ENCODE peak calls at places on chromosomes 5 and 9, in four cellular contexts. One of them, this sample, is unnamed.

GRCh38 chr5:178467261-178468195 is 122.7 kb downstream of the COL23A1 start:
- DNase-seq in ovary: peak; percentile 26
- DNase-seq in A549: no peak
- DNase-seq in breast epithelium: no peak
- DNase-seq in this sample: no peak

GRCh38 chr5:60295423-60295822 is 401.9 kb upstream of the PDE4D start:
- DNase-seq in ovary: no peak
- DNase-seq in breast epithelium: no peak
- DNase-seq in A549: no peak
- DNase-seq in this sample: peak; percentile 7

GRCh38 chr5:157252741-157253465 is 13.0 kb upstream of the CYFIP2 start:
- DNase-seq in ovary: no peak
- DNase-seq in A549: no peak
- DNase-seq in breast epithelium: no peak
- DNase-seq in this sample: no peak

GRCh38 chr5:80865547-80865946 is 94.6 kb upstream of the RASGRF2 start:
- DNase-seq in breast epithelium: no peak
- DNase-seq in ovary: no peak
- DNase-seq in A549: no peak
- DNase-seq in this sample: no peak

GRCh38 chr9:87857948-87858335 is 24.7 kb upstream of the SPATA31E1 start:
- DNase-seq in breast epithelium: no peak
- DNase-seq in A549: no peak
- DNase-seq in ovary: no peak
- DNase-seq in this sample: no peak

GRCh38 chr9:131876486-131876885 is 136.6 kb upstream of the RAPGEF1 start:
- DNase-seq in A549: no peak
- DNase-seq in ovary: no peak
- DNase-seq in breast epithelium: no peak
- DNase-seq in this sample: no peak

GRCh38 chr5:8908055-8908683 is 637.7 kb downstream of the SEMA5A start:
- DNase-seq in ovary: no peak
- DNase-seq in breast epithelium: no peak
- DNase-seq in A549: peak; percentile 15
- DNase-seq in this sample: peak; percentile 44

GRCh38 chr5:159899067-159900049 is 16.9 kb upstream of the ADRA1B start:
- DNase-seq in A549: no peak
- DNase-seq in ovary: no peak
- DNase-seq in breast epithelium: no peak
- DNase-seq in this sample: no peak

GRCh38 chr5:169050146-169050571 is 250.8 kb downstream of the SLIT3 start:
- DNase-seq in ovary: no peak
- DNase-seq in breast epithelium: no peak
- DNase-seq in A549: no peak
- DNase-seq in this sample: no peak

GRCh38 chr9:2072752-2073405 is 57.7 kb downstream of the SMARCA2 start:
- DNase-seq in A549: no peak
- DNase-seq in breast epithelium: no peak
- DNase-seq in ovary: no peak
- DNase-seq in this sample: no peak

GRCh38 chr9:22919423-22919822 is 472.8 kb downstream of the DMRTA1 start:
- DNase-seq in ovary: no peak
- DNase-seq in A549: no peak
- DNase-seq in breast epithelium: no peak
- DNase-seq in this sample: no peak

DNA sequence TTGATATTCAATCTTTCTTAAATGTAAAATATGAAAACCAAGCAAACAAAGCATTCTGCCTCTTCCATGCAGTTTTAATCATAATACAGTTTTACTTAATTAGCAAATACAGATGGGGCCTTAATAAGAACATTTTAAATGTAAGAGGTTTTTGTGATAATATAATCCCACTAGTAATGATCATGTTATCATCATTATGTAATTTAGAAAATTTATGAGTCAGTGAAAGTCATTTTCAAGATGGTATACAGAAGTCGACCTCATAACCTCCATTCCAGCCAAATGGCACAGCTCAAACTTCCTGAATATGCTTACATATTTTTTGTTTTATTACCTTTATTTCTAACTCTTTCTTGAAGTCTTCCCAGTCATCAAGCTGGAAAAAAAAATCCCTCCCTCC is 102.2 kb upstream of the GNA14 start:
- DNase-seq in breast epithelium: no peak
- DNase-seq in ovary: no peak
- DNase-seq in A549: no peak
- DNase-seq in this sample: no peak
- TF ChIP-seq POLR2A in breast epithelium: no peak
- TF ChIP-seq POLR2A in ovary: no peak
- TF ChIP-seq POLR2A in A549: no peak
- TF ChIP-seq POLR2A in this sample: no peak

GRCh38 chr9:127575875-127576778 is 36.0 kb upstream of the STXBP1 start:
- DNase-seq in A549: no peak
- DNase-seq in ovary: no peak
- DNase-seq in breast epithelium: no peak
- DNase-seq in this sample: no peak

GRCh38 chr9:127580371-127580770 is 31.7 kb upstream of the STXBP1 start:
- DNase-seq in A549: no peak
- DNase-seq in breast epithelium: no peak
- DNase-seq in ovary: no peak
- DNase-seq in this sample: no peak

GRCh38 chr9:127578627-127578951 is 33.5 kb upstream of the STXBP1 start:
- DNase-seq in A549: no peak
- DNase-seq in ovary: no peak
- DNase-seq in breast epithelium: no peak
- DNase-seq in this sample: no peak

GRCh38 chr9:127580879-127581278 is 31.2 kb upstream of the STXBP1 start:
- DNase-seq in ovary: no peak
- DNase-seq in breast epithelium: no peak
- DNase-seq in A549: no peak
- DNase-seq in this sample: no peak

DNA sequence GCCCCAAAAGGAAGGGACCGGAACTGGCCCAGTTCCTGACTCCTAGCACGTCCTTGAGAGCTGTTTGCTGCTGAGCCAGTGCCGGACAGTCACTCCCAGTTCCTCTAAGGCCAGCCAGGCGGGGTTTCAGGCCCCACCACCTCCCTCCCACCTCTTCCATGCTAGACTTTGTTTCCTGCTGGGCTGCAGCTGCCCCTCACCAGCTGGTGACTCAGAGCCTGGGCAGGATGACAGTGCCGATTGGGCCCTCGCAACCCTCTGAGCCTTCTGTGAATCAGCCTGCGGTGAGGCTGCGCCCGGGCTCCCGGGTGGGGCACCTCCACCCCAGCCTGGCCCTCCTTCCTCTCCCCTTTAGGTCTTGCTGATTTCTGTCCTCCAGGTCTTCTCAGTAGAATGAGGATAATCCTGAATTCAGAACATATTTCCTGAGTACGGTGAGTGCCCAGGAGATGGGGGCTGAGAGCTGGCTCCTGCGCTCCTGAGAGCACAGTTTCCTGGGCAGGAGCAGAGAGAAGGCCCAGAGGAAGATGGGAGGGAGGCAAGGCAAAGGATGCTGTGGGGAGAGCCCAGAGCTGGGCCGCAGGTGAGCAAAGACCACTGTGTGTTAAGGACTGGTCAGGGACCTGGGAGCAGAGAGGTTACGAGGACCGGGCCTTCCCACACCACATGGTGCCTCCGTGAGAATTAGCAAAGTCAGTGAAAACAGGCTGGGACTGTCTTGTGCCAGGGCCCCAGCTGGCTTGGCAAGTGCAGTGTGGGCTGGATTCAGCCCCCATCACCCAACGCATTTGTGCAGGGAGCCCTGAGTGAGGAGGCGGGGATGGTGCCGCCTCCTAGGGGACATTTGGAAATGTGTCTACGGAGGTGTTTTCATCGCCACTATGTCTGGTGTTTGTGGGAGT is 32.9 kb upstream of the STXBP1 start:
- DNase-seq in ovary: peak; percentile 85
- DNase-seq in A549: peak; percentile 87
- DNase-seq in breast epithelium: peak; percentile 91
- DNase-seq in this sample: peak; percentile 88
- TF ChIP-seq POLR2A in ovary: peak; percentile 22
- TF ChIP-seq POLR2A in A549: peak; percentile 57
- TF ChIP-seq POLR2A in breast epithelium: no peak
- TF ChIP-seq POLR2A in this sample: peak; percentile 70

DNA sequence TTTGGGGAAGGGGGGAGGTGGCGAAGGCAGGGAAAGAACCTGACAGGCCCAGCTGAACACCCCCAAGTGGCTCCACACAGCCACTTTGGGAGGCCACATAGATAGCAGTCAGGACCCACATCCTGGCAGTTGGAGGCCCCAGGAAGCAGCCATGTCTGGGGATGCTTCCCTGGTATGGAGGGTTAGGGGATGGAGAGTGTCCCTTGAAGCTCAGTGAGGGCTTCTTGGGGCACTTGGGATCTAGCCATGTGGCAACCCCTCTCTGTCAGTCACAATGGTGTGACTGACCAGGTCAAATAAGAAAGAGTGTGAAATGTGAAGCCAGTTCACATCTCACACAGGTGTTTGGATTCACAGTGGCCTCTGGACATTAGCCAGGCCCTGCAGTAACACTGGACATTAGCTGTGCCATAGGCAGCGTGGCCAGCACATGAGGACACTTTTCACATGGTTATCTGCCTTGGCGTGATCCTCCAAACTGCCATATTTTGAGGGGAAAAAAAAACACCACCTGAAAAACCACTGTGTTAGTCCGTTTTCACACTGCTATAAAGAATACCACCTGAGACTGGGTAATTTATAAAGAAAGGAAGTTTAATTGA is 53.9 kb upstream of the IL17B start:
- DNase-seq in ovary: peak; percentile 52
- DNase-seq in A549: no peak
- DNase-seq in breast epithelium: no peak
- DNase-seq in this sample: no peak
- TF ChIP-seq POLR2A in ovary: no peak
- TF ChIP-seq POLR2A in A549: no peak
- TF ChIP-seq POLR2A in breast epithelium: no peak
- TF ChIP-seq POLR2A in this sample: no peak

GRCh38 chr5:10253390-10253789 is 3.3 kb downstream of the CCT5 start:
- DNase-seq in A549: no peak
- DNase-seq in ovary: no peak
- DNase-seq in breast epithelium: no peak
- DNase-seq in this sample: no peak
- TF ChIP-seq POLR2A in A549: no peak
- TF ChIP-seq POLR2A in ovary: no peak
- TF ChIP-seq POLR2A in breast epithelium: no peak
- TF ChIP-seq POLR2A in this sample: no peak

GRCh38 chr5:108255468-108255867 is 126.4 kb downstream of the FBXL17 start:
- DNase-seq in A549: no peak
- DNase-seq in ovary: no peak
- DNase-seq in breast epithelium: no peak
- DNase-seq in this sample: no peak
- TF ChIP-seq POLR2A in A549: no peak
- TF ChIP-seq POLR2A in ovary: no peak
- TF ChIP-seq POLR2A in breast epithelium: no peak
- TF ChIP-seq POLR2A in this sample: no peak

GRCh38 chr5:13553896-13554295 is 390.6 kb downstream of the DNAH5 start:
- DNase-seq in breast epithelium: no peak
- DNase-seq in A549: peak; percentile 3
- DNase-seq in ovary: no peak
- DNase-seq in this sample: no peak

GRCh38 chr5:13552361-13552760 is 392.1 kb downstream of the DNAH5 start:
- DNase-seq in A549: no peak
- DNase-seq in ovary: no peak
- DNase-seq in breast epithelium: no peak
- DNase-seq in this sample: no peak
- TF ChIP-seq POLR2A in A549: no peak
- TF ChIP-seq POLR2A in ovary: no peak
- TF ChIP-seq POLR2A in breast epithelium: no peak
- TF ChIP-seq POLR2A in this sample: no peak

DNA sequence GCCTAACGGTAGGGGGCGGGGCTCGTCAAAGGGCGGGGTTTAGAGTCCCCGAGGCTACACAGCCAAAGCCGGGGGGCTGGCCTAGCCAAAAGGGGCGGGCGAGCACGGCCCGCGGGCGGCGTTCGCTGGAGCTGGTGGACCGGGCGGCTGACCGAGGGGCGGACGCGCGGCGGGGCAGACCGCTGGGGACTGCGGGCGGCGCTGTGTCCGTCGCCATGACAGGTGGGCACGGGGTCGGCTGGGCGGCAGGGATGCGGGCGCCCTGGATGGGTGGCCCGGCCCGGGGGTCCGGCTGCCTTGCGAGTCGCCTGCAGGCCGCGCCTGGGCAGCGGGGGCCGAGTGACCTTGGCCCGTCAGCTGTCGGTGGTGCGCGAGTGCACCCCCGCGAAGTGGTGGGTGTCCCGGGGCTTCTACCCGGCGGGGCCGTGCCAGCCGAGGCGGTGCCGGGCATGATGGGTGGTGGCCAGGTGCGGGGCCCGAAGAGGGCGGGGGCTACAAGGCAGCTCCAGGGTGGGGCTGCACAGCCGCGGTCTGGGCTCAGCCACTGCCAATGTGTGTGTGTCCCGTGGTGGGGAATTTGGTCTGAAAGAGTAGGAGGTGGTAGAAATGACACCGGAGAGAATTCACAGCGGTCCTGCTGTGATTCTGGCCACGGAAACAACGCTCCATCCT is at the start of gene CARD19:
- DNase-seq in ovary: no peak
- DNase-seq in breast epithelium: peak; percentile 65
- DNase-seq in A549: peak; percentile 55
- DNase-seq in this sample: peak; percentile 67
- TF ChIP-seq POLR2A in ovary: peak; percentile 97
- TF ChIP-seq POLR2A in breast epithelium: peak; percentile 18
- TF ChIP-seq POLR2A in A549: peak; percentile 60
- TF ChIP-seq POLR2A in this sample: no peak

DNA sequence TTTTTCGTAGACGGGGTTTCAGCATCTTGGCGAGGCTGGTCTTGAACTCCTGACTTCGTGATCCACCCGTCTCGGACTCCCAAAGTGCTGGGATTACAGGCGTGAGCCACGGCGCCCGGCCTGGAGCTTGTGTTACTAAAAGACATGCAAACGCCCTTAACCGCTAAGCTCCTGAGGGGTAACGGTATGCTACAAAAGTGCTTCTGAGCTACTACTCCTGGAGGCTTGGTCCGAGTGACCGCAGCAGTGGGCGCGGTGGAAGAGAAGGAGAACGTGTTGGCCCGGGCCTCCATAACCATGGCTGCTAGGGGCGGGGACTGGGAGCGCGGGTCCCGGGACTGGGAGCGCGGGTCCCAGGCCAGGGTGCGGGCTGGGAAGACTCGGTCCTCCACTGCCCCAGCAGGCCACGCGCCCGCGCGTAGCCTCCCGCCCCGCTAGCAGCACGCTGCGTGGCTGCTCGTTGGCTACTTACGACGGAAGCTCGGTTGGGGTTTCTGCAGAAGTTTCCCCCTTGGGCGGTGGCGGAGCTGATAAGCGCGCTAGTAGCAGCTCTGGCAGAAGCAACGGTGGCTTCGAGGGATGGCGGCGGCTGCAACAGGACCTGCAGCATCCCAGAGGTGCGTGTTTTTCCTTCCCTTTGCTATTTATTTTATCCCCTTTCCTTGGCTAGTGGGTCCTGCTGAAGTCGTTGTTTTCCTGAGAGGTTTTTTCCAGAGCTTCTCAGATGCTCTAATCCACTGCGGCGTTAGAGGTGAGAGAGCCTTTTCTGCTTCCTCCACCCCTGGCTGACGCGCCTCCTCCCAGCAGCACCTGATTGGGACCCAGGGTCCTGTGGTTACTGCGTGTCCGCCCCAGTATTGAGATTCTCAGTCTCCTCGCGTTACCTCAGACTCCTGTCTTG is 69.3 kb upstream of the CCDC180 start:
- DNase-seq in breast epithelium: peak; percentile 73
- DNase-seq in A549: peak; percentile 65
- DNase-seq in ovary: peak; percentile 84
- DNase-seq in this sample: peak; percentile 94
- TF ChIP-seq POLR2A in breast epithelium: no peak
- TF ChIP-seq POLR2A in A549: peak; percentile 42
- TF ChIP-seq POLR2A in ovary: no peak
- TF ChIP-seq POLR2A in this sample: peak; percentile 83